ENCODE peak calls at places on chromosome 22, in six cellular contexts. Z is NCI-H2029; T is activated CD4-positive, alpha-beta T cell treated with anti-CD3 and anti-CD28 coated beads, Interleukin-2, amount 50 U/mL, for 48 hours; W is SK-MEL-5; B is iris pigment epithelial cell; U is putamen. X is an unnamed sample.

GRCh38 chr22:44024288-44024908 is at the start of gene PARVB:
- DNase-seq in Z (no peak), T (peak; percentile 26), W (peak; percentile 13), B (peak; percentile 14), U (no peak), X (peak; percentile 58)

GRCh38 chr22:38041760-38042584 is 15.2 kb upstream of the PICK1 start:
- DNase-seq in Z (no peak), T (no peak), W (peak; percentile 62), B (no peak), U (no peak), X (no peak)

GRCh38 chr22:37659897-37660708 is 1.6 kb downstream of the PDXP start:
- DNase-seq in Z (no peak), T (no peak), W (no peak), B (no peak), U (no peak), X (no peak)

GRCh38 chr22:17874231-17874630 is 100.0 kb upstream of the BID start:
- DNase-seq in Z (no peak), T (no peak), W (no peak), B (no peak), U (no peak), X (no peak)

GRCh38 chr22:33577862-33578411 is 342.3 kb downstream of the LARGE1 start:
- DNase-seq in Z (no peak), T (no peak), W (no peak), B (no peak), U (no peak), X (no peak)

GRCh38 chr22:41848468-41848867 is 15.6 kb downstream of the SREBF2 start:
- DNase-seq in Z (no peak), T (no peak), W (no peak), B (peak; percentile 55), U (no peak), X (no peak)

GRCh38 chr22:46292173-46292572 is 4.5 kb upstream of the GTSE1 start:
- DNase-seq in Z (no peak), T (no peak), W (no peak), B (no peak), U (no peak), X (no peak)

GRCh38 chr22:43152355-43153071 is 1.2 kb downstream of the TSPO start:
- DNase-seq in Z (peak; percentile 47), T (peak; percentile 73), W (peak; percentile 74), B (peak; percentile 30), U (no peak), X (peak; percentile 93)

GRCh38 chr22:46937939-46938338 is 175.5 kb downstream of the TBC1D22A start:
- DNase-seq in Z (no peak), T (no peak), W (no peak), B (no peak), U (no peak), X (no peak)

GRCh38 chr22:38461414-38462081 is 6.3 kb upstream of the KDELR3 start:
- DNase-seq in Z (peak; percentile 80), T (peak; percentile 75), W (peak; percentile 84), B (peak; percentile 88), U (peak; percentile 75), X (peak; percentile 92)

GRCh38 chr22:28139993-28140392 is 220.9 kb upstream of the PITPNB start:
- DNase-seq in Z (no peak), T (no peak), W (no peak), B (peak; percentile 95), U (no peak), X (peak; percentile 81)

GRCh38 chr22:37235897-37236607 is 8.0 kb downstream of the RAC2 start:
- DNase-seq in Z (no peak), T (no peak), W (no peak), B (no peak), U (no peak), X (no peak)

GRCh38 chr22:36336246-36337182 is 51.3 kb downstream of the MYH9 start:
- DNase-seq in Z (no peak), T (no peak), W (no peak), B (no peak), U (no peak), X (no peak)

GRCh38 chr22:50526849-50527801 is 1.7 kb upstream of the SCO2 start:
- DNase-seq in Z (no peak), T (peak; percentile 78), W (peak; percentile 80), B (peak; percentile 23), U (no peak), X (peak; percentile 29)

GRCh38 chr22:33404723-33405122 is 346.5 kb upstream of the SYN3 start:
- DNase-seq in Z (no peak), T (no peak), W (peak; percentile 21), B (no peak), U (no peak), X (no peak)